ENCODE peak calls at places on chromosomes 13 and 19, in eight cellular contexts. S, Q, A, J, E, H, B and O are unnamed samples.

GRCh38 chr19:33268162-33268991 is 34.0 kb downstream of the CEBPA start:
- DNase-seq in S (no peak), Q (no peak), A (no peak), J (no peak), E (no peak), H (no peak), B (no peak), O (no peak)

GRCh38 chr13:27245610-27246009 is 5.7 kb upstream of the RPL21 start:
- DNase-seq in S (no peak), Q (no peak), A (no peak), J (no peak), E (no peak), H (no peak), B (no peak), O (no peak)

GRCh38 chr13:64553411-64554129 is 2676.6 kb downstream of the PCDH9 start:
- DNase-seq in S (no peak), Q (no peak), A (no peak), J (no peak), E (no peak), H (no peak), B (no peak), O (no peak)

GRCh38 chr19:45863840-45864628 is at the start of gene FOXA3:
- DNase-seq in S (peak; percentile 56), Q (peak; percentile 62), A (no peak), J (peak; percentile 43), E (no peak), H (no peak), B (peak; percentile 49), O (peak; percentile 94)

GRCh38 chr19:46461537-46461936 is 9.8 kb downstream of the PNMA8A start:
- DNase-seq in S (no peak), Q (no peak), A (no peak), J (no peak), E (no peak), H (no peak), B (no peak), O (no peak)

GRCh38 chr19:13466697-13467096 is 39.6 kb downstream of the CACNA1A start:
- DNase-seq in S (no peak), Q (no peak), A (no peak), J (no peak), E (no peak), H (no peak), B (no peak), O (no peak)

GRCh38 chr13:20519887-20520286 is 5.8 kb downstream of the CRYL1 start:
- DNase-seq in S (no peak), Q (no peak), A (no peak), J (no peak), E (no peak), H (no peak), B (no peak), O (no peak)

GRCh38 chr13:38350114-38350617 is 515 bp downstream of the UFM1 start:
- DNase-seq in S (peak; percentile 71), Q (peak; percentile 78), A (peak; percentile 83), J (peak; percentile 57), E (no peak), H (no peak), B (peak; percentile 66), O (peak; percentile 22)

GRCh38 chr13:109691689-109692088 is 94.7 kb downstream of the IRS2 start:
- DNase-seq in S (no peak), Q (no peak), A (no peak), J (no peak), E (no peak), H (no peak), B (no peak), O (no peak)

GRCh38 chr13:63156816-63157215 is 1741.2 kb upstream of the PCDH20 start:
- DNase-seq in S (no peak), Q (no peak), A (no peak), J (no peak), E (no peak), H (no peak), B (no peak), O (no peak)